ENCODE peak calls at places on chromosomes 5 and 9, in four cellular contexts. R is right atrium auricular region, H is posterior vena cava, X is CD14-positive monocyte. D is an unnamed sample.

GRCh38 chr9:93234600-93234999 is 50.7 kb downstream of the WNK2 start:
- DNase-seq in R (no peak), H (no peak), X (no peak), D (no peak)

GRCh38 chr9:129252937-129253819 is 75.1 kb upstream of the IER5L start:
- DNase-seq in R (no peak), H (peak), X (no peak), D (no peak)

GRCh38 chr5:89606901-89607554 is 724.0 kb upstream of the MEF2C start:
- DNase-seq in R (no peak), H (no peak), X (no peak), D (no peak)

GRCh38 chr9:3931996-3932906 is 367.6 kb downstream of the GLIS3 start:
- DNase-seq in R (no peak), H (no peak), X (no peak), D (no peak)

GRCh38 chr5:157941616-157942015 is 82.7 kb upstream of the CLINT1 start:
- DNase-seq in R (no peak), H (no peak), X (no peak), D (no peak)

GRCh38 chr5:171845040-171845439 is 59.4 kb downstream of the SMIM23 start:
- DNase-seq in R (no peak), H (no peak), X (no peak), D (no peak)

GRCh38 chr9:110977259-110977709 is 61.0 kb downstream of the LPAR1 start:
- DNase-seq in R (no peak), H (no peak), X (no peak), D (no peak)

GRCh38 chr5:21071986-21072385 is 1084.0 kb upstream of the CDH18 start:
- DNase-seq in R (no peak), H (no peak), X (no peak), D (no peak)

GRCh38 chr9:101005248-101005647 is 23.3 kb upstream of the PLPPR1 start:
- DNase-seq in R (no peak), H (no peak), X (no peak), D (no peak)

GRCh38 chr9:114307323-114308250 is 15.3 kb upstream of the ORM1 start:
- DNase-seq in R (no peak), H (peak), X (no peak), D (peak)

GRCh38 chr9:36572515-36573418 is at the start of gene MELK:
- DNase-seq in R (peak), H (peak), X (peak), D (peak)

D was measured in esophagus muscularis mucosa.